ENCODE peak calls at places on chromosomes 5 and 9, in ten cellular contexts. One of them, this sample, is unnamed.

GRCh38 chr9:109304350-109304749 is 16.5 kb downstream of the EPB41L4B start:
- DNase-seq in Calu3: no peak
- DNase-seq in mesendoderm: no peak
- DNase-seq in globus pallidus: no peak
- DNase-seq in stimulated activated CD4-positive, alpha-beta T cell treated with anti-CD3 and anti-CD28 coated beads, Interleukin-12 subunit alpha, Interleukin-12 subunit beta, amount 100 ng/mL, for 48 hours: no peak
- DNase-seq in cardiac fibroblast: no peak
- DNase-seq in adrenal gland: no peak
- DNase-seq in lower leg skin: no peak
- DNase-seq in CD4-positive, alpha-beta T cell: no peak
- DNase-seq in nephron progenitor cell: no peak
- DNase-seq in this sample: no peak

GRCh38 chr9:92147030-92147853 is 32.0 kb upstream of the SPTLC1 start:
- DNase-seq in globus pallidus: no peak
- DNase-seq in Calu3: peak
- DNase-seq in CD4-positive, alpha-beta T cell: no peak
- DNase-seq in stimulated activated CD4-positive, alpha-beta T cell treated with anti-CD3 and anti-CD28 coated beads, Interleukin-12 subunit alpha, Interleukin-12 subunit beta, amount 100 ng/mL, for 48 hours: no peak
- DNase-seq in cardiac fibroblast: peak
- DNase-seq in mesendoderm: peak
- DNase-seq in nephron progenitor cell: peak
- DNase-seq in adrenal gland: peak
- DNase-seq in lower leg skin: peak
- DNase-seq in this sample: peak

GRCh38 chr9:131276891-131277672 is 772 bp upstream of the FAM78A start:
- DNase-seq in lower leg skin: no peak
- DNase-seq in globus pallidus: no peak
- DNase-seq in cardiac fibroblast: no peak
- DNase-seq in Calu3: no peak
- DNase-seq in CD4-positive, alpha-beta T cell: no peak
- DNase-seq in adrenal gland: no peak
- DNase-seq in nephron progenitor cell: peak
- DNase-seq in stimulated activated CD4-positive, alpha-beta T cell treated with anti-CD3 and anti-CD28 coated beads, Interleukin-12 subunit alpha, Interleukin-12 subunit beta, amount 100 ng/mL, for 48 hours: no peak
- DNase-seq in mesendoderm: no peak
- DNase-seq in this sample: no peak

GRCh38 chr5:10703676-10704075 is 57.4 kb downstream of the DAP start:
- DNase-seq in adrenal gland: peak
- DNase-seq in Calu3: peak
- DNase-seq in CD4-positive, alpha-beta T cell: no peak
- DNase-seq in cardiac fibroblast: no peak
- DNase-seq in lower leg skin: peak
- DNase-seq in nephron progenitor cell: no peak
- DNase-seq in globus pallidus: no peak
- DNase-seq in stimulated activated CD4-positive, alpha-beta T cell treated with anti-CD3 and anti-CD28 coated beads, Interleukin-12 subunit alpha, Interleukin-12 subunit beta, amount 100 ng/mL, for 48 hours: no peak
- DNase-seq in mesendoderm: no peak
- DNase-seq in this sample: no peak

GRCh38 chr9:109323771-109324170 is 2.9 kb upstream of the EPB41L4B start:
- DNase-seq in lower leg skin: no peak
- DNase-seq in CD4-positive, alpha-beta T cell: no peak
- DNase-seq in nephron progenitor cell: no peak
- DNase-seq in Calu3: no peak
- DNase-seq in stimulated activated CD4-positive, alpha-beta T cell treated with anti-CD3 and anti-CD28 coated beads, Interleukin-12 subunit alpha, Interleukin-12 subunit beta, amount 100 ng/mL, for 48 hours: no peak
- DNase-seq in globus pallidus: no peak
- DNase-seq in adrenal gland: no peak
- DNase-seq in cardiac fibroblast: no peak
- DNase-seq in mesendoderm: no peak
- DNase-seq in this sample: no peak

GRCh38 chr9:22117511-22118388 is 108.6 kb upstream of the CDKN2B start:
- DNase-seq in CD4-positive, alpha-beta T cell: no peak
- DNase-seq in stimulated activated CD4-positive, alpha-beta T cell treated with anti-CD3 and anti-CD28 coated beads, Interleukin-12 subunit alpha, Interleukin-12 subunit beta, amount 100 ng/mL, for 48 hours: no peak
- DNase-seq in nephron progenitor cell: peak
- DNase-seq in adrenal gland: no peak
- DNase-seq in Calu3: peak
- DNase-seq in cardiac fibroblast: peak
- DNase-seq in mesendoderm: peak
- DNase-seq in lower leg skin: peak
- DNase-seq in globus pallidus: no peak
- DNase-seq in this sample: peak

GRCh38 chr5:54063817-54064216 is 246.6 kb downstream of the ARL15 start:
- DNase-seq in Calu3: no peak
- DNase-seq in adrenal gland: no peak
- DNase-seq in globus pallidus: no peak
- DNase-seq in CD4-positive, alpha-beta T cell: no peak
- DNase-seq in stimulated activated CD4-positive, alpha-beta T cell treated with anti-CD3 and anti-CD28 coated beads, Interleukin-12 subunit alpha, Interleukin-12 subunit beta, amount 100 ng/mL, for 48 hours: no peak
- DNase-seq in nephron progenitor cell: no peak
- DNase-seq in lower leg skin: no peak
- DNase-seq in mesendoderm: no peak
- DNase-seq in cardiac fibroblast: peak
- DNase-seq in this sample: peak

GRCh38 chr9:17630531-17630949 is 51.7 kb downstream of the SH3GL2 start:
- DNase-seq in cardiac fibroblast: no peak
- DNase-seq in mesendoderm: peak
- DNase-seq in nephron progenitor cell: no peak
- DNase-seq in stimulated activated CD4-positive, alpha-beta T cell treated with anti-CD3 and anti-CD28 coated beads, Interleukin-12 subunit alpha, Interleukin-12 subunit beta, amount 100 ng/mL, for 48 hours: no peak
- DNase-seq in adrenal gland: no peak
- DNase-seq in globus pallidus: no peak
- DNase-seq in CD4-positive, alpha-beta T cell: no peak
- DNase-seq in lower leg skin: no peak
- DNase-seq in Calu3: no peak
- DNase-seq in this sample: no peak

GRCh38 chr9:134648701-134649525 is 7.3 kb downstream of the COL5A1 start:
- DNase-seq in CD4-positive, alpha-beta T cell: no peak
- DNase-seq in nephron progenitor cell: no peak
- DNase-seq in cardiac fibroblast: peak
- DNase-seq in globus pallidus: no peak
- DNase-seq in Calu3: no peak
- DNase-seq in stimulated activated CD4-positive, alpha-beta T cell treated with anti-CD3 and anti-CD28 coated beads, Interleukin-12 subunit alpha, Interleukin-12 subunit beta, amount 100 ng/mL, for 48 hours: no peak
- DNase-seq in adrenal gland: peak
- DNase-seq in lower leg skin: no peak
- DNase-seq in mesendoderm: no peak
- DNase-seq in this sample: peak